ENCODE peak calls at places on chromosomes 12 and 14, in five cellular contexts. U, D, G, P and R are unnamed samples.

GRCh38 chr14:51552768-51553426 is 98.8 kb upstream of the FRMD6 start:
- DNase-seq in U (no peak), D (peak; percentile 81), G (no peak), P (no peak), R (no peak)

GRCh38 chr14:54808326-54809161 is 94.1 kb downstream of the GCH1 start:
- DNase-seq in U (no peak), D (no peak), G (no peak), P (no peak), R (no peak)

GRCh38 chr14:105581551-105582341 is 55.4 kb downstream of the TMEM121 start:
- DNase-seq in U (no peak), D (no peak), G (no peak), P (no peak), R (no peak)

GRCh38 chr12:104573-105081 is 38.1 kb downstream of the IQSEC3 start:
- DNase-seq in U (no peak), D (no peak), G (no peak), P (no peak), R (no peak)

GRCh38 chr12:88726806-88727722 is 146.8 kb upstream of the KITLG start:
- DNase-seq in U (no peak), D (no peak), G (no peak), P (no peak), R (no peak)

GRCh38 chr12:110754101-110754793 is 11.6 kb upstream of the PPP1CC start:
- DNase-seq in U (no peak), D (no peak), G (no peak), P (no peak), R (no peak)

GRCh38 chr12:92528097-92528496 is 174.7 kb upstream of the PLEKHG7 start:
- DNase-seq in U (no peak), D (no peak), G (no peak), P (no peak), R (no peak)

GRCh38 chr12:130486146-130486435 is 148.4 kb downstream of the PIWIL1 start:
- DNase-seq in U (no peak), D (no peak), G (no peak), P (no peak), R (no peak)

GRCh38 chr12:97912943-97913342 is 450.3 kb downstream of the RMST start:
- DNase-seq in U (peak; percentile 20), D (no peak), G (no peak), P (no peak), R (no peak)

GRCh38 chr14:54712371-54712998 is 145.6 kb downstream of the SAMD4A start:
- DNase-seq in U (no peak), D (no peak), G (no peak), P (no peak), R (no peak)

GRCh38 chr12:122452701-122453285 is 30.3 kb upstream of the CLIP1 start:
- DNase-seq in U (no peak), D (no peak), G (no peak), P (no peak), R (no peak)

GRCh38 chr14:64109821-64110554 is 184.2 kb downstream of the ESR2 start:
- DNase-seq in U (no peak), D (no peak), G (no peak), P (no peak), R (no peak)

GRCh38 chr14:95185033-95185432 is 27.7 kb upstream of the DICER1 start:
- DNase-seq in U (no peak), D (no peak), G (no peak), P (no peak), R (no peak)

GRCh38 chr14:68927089-68927488 is 52.0 kb downstream of the ACTN1 start:
- DNase-seq in U (no peak), D (no peak), G (no peak), P (no peak), R (no peak)

GRCh38 chr12:70176290-70176689 is 66.9 kb upstream of the CNOT2 start:
- DNase-seq in U (no peak), D (no peak), G (no peak), P (no peak), R (no peak)

GRCh38 chr12:58082996-58083395 is 141.6 kb downstream of the ATP23 start:
- DNase-seq in U (no peak), D (no peak), G (no peak), P (no peak), R (no peak)

GRCh38 chr12:92363295-92364146 is 217.9 kb upstream of the BTG1 start:
- DNase-seq in U (no peak), D (no peak), G (peak; percentile 26), P (no peak), R (peak; percentile 42)

GRCh38 chr14:102544034-102544744 is 34.6 kb upstream of the ANKRD9 start:
- DNase-seq in U (no peak), D (no peak), G (no peak), P (no peak), R (no peak)

GRCh38 chr14:34053666-34054065 is 102.8 kb upstream of the EGLN3 start:
- DNase-seq in U (peak; percentile 21), D (no peak), G (peak; percentile 63), P (no peak), R (no peak)

GRCh38 chr14:71411766-71412165 is 504.5 kb downstream of the PCNX1 start:
- DNase-seq in U (no peak), D (no peak), G (no peak), P (no peak), R (no peak)

GRCh38 chr12:12983420-12984035 is 16.5 kb downstream of the HEBP1 start:
- DNase-seq in U (no peak), D (no peak), G (no peak), P (peak; percentile 33), R (no peak)

GRCh38 chr12:57101892-57102695 is 9.1 kb downstream of the STAT6 start:
- DNase-seq in U (no peak), D (no peak), G (no peak), P (no peak), R (no peak)

GRCh38 chr12:62001424-62001823 is 258.8 kb upstream of the USP15 start:
- DNase-seq in U (no peak), D (no peak), G (no peak), P (no peak), R (no peak)

GRCh38 chr14:91230363-91231035 is 14.0 kb downstream of the GPR68 start:
- DNase-seq in U (no peak), D (no peak), G (no peak), P (no peak), R (no peak)

GRCh38 chr12:754238-754816 is 1.9 kb downstream of the WNK1 start:
- DNase-seq in U (no peak), D (peak; percentile 47), G (no peak), P (no peak), R (peak; percentile 67)

GRCh38 chr14:67541448-67542387 is 8.6 kb downstream of the PLEKHH1 start:
- DNase-seq in U (no peak), D (no peak), G (no peak), P (no peak), R (no peak)

GRCh38 chr12:93519859-93520258 is 52.5 kb downstream of the MRPL42 start:
- DNase-seq in U (no peak), D (no peak), G (no peak), P (no peak), R (no peak)

GRCh38 chr14:103593577-103593976 is 30.8 kb downstream of the COA8 start:
- DNase-seq in U (no peak), D (no peak), G (no peak), P (no peak), R (no peak)

GRCh38 chr14:49820176-49820575 is 32.4 kb downstream of the NEMF start:
- DNase-seq in U (no peak), D (no peak), G (no peak), P (no peak), R (no peak)

GRCh38 chr12:72318341-72318740 is 46.2 kb downstream of the TRHDE start:
- DNase-seq in U (no peak), D (no peak), G (no peak), P (no peak), R (no peak)

GRCh38 chr12:51242150-51242549 is 3.5 kb downstream of the DAZAP2 start:
- DNase-seq in U (no peak), D (no peak), G (no peak), P (no peak), R (peak; percentile 48)

GRCh38 chr12:51242896-51243295 is 4.3 kb downstream of the DAZAP2 start:
- DNase-seq in U (no peak), D (no peak), G (no peak), P (no peak), R (no peak)

GRCh38 chr12:51238037-51238509 is 553 bp upstream of the DAZAP2 start:
- DNase-seq in U (no peak), D (peak; percentile 57), G (no peak), P (no peak), R (peak; percentile 61)

GRCh38 chr12:51240971-51241370 is 2.3 kb downstream of the DAZAP2 start:
- DNase-seq in U (no peak), D (no peak), G (no peak), P (no peak), R (no peak)

GRCh38 chr12:51238510-51239334 is at the start of gene DAZAP2:
- DNase-seq in U (peak; percentile 88), D (peak; percentile 97), G (peak; percentile 95), P (peak; percentile 90), R (peak; percentile 98)
- TF ChIP-seq CTCF in U (peak; percentile 8), D (peak; percentile 56), G (peak; percentile 10), P (peak; percentile 43), R (no peak)

DNA sequence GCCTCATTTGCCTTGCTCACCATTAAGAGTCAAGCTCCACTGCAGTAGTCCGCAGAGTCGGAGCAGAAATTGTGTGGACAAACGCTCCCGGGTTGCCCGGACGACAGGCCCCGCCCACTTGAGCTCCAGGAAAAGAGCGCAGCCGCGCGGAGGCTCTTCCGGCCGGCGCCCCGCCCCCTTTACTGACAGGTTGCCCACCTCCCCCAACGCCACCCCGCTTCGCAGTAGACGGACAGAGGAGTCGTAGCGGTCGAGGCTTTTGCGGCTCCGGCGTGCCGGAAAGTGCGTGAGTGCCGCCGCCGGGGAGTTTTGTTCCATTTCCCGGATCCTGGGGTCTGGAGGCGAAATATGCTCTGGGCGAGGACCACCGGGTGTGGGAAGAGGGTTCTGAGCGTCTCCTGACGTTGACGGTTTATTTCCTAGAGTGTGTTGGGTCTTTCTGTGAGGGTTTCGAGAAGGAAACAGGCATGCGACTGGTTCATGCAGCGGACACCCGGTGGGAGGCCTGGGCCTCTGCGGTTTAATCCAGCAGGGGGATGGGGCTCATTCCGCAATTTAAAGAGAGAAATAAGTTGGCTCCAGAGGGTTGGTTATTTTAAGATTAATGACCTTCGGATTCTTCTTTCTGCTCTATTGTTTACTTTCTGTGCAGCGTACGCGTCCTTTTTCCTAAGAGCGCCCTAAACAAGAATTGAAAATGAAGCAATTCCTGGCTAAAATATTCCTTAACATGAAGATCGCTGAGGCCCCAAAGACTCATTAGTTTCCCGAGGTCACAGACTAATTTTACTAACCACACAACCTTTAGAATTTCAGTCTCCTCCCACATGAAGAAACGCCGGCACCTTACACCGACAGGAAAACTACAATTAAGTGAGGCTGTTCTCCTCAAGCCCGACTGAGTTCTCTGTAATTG is at the start of the genes DNAI7 and ETFRF1:
- DNase-seq in U (peak; percentile 95), D (peak; percentile 97), G (peak; percentile 98), P (peak; percentile 86), R (peak; percentile 100)
- TF ChIP-seq POLR2A in U (peak; percentile 76), D (peak; percentile 77), G (peak; percentile 89), P (peak; percentile 62), R (peak; percentile 87)

DNA sequence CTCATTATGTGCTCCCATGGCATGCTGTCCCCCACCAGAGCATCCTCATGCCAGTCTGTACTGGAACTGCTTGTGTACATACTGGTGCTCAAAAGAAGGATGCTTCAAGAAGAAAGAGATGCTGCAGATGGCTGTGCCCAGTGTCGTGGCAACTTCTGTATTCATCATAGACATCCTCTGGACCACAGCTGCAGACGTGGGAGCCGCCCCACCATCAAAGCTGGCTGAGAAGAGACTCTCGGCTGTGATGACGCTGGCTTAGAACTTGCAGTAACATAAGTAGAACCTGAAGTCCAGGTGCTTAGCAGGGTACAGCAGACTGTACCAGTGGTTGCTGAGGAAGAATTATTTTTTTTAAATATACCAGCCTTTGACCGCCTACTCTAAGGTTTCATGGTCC is 112.6 kb upstream of the ARHGAP5 start:
- DNase-seq in U (no peak), D (no peak), G (no peak), P (no peak), R (no peak)
- TF ChIP-seq CTCF in U (no peak), D (no peak), G (no peak), P (no peak), R (no peak)

GRCh38 chr12:106245767-106246166 is 2.1 kb downstream of the CKAP4 start:
- DNase-seq in U (no peak), D (peak; percentile 30), G (no peak), P (peak; percentile 79), R (peak; percentile 81)
- TF ChIP-seq POLR2A in U (no peak), D (no peak), G (no peak), P (no peak), R (peak; percentile 39)